ENCODE peak calls at places on chromosome 6, in six cellular contexts. M is mucosa of descending colon, H is HCT116, S is neural progenitor cell, I is choroid plexus epithelial cell, L is IMR-90. R is an unnamed sample.

GRCh38 chr6:74368746-74369145 is 672.7 kb downstream of the CD109 start:
- DNase-seq in M (no peak), H (no peak), L (peak), S (no peak), I (peak), R (no peak)

GRCh38 chr6:40918035-40918651 is 120.9 kb downstream of the UNC5CL start:
- DNase-seq in M (no peak), H (no peak), S (peak), I (no peak), L (no peak), R (no peak)

GRCh38 chr6:130708338-130708737 is 118.9 kb upstream of the SMLR1 start:
- DNase-seq in S (no peak), H (no peak), M (peak), I (peak), L (peak), R (peak)

GRCh38 chr6:52881662-52881995 is 27.9 kb downstream of the GSTA3 start:
- DNase-seq in H (no peak), S (no peak), M (no peak), L (no peak), I (no peak), R (no peak)

GRCh38 chr6:108027054-108027453 is 47.5 kb downstream of the OSTM1 start:
- DNase-seq in M (no peak), S (no peak), H (no peak), L (no peak), I (no peak), R (no peak)

GRCh38 chr6:56709650-56710049 is 67.0 kb upstream of the DST start:
- DNase-seq in M (no peak), L (no peak), I (no peak), H (no peak), S (peak), R (no peak)

GRCh38 chr6:158634695-158635426 is 9.7 kb downstream of the DYNLT1 start:
- DNase-seq in S (no peak), I (no peak), H (no peak), L (no peak), M (no peak), R (no peak)

GRCh38 chr6:82086944-82087343 is 160.6 kb downstream of the IBTK start:
- DNase-seq in S (no peak), M (peak), L (no peak), I (no peak), H (no peak), R (no peak)

GRCh38 chr6:138107078-138107751 is at the start of gene PERP:
- DNase-seq in I (peak), H (peak), M (peak), L (peak), S (peak), R (peak)

GRCh38 chr6:169185011-169185521 is 68.6 kb downstream of the THBS2 start:
- DNase-seq in S (no peak), H (no peak), I (no peak), M (no peak), L (no peak), R (no peak)

GRCh38 chr6:38720295-38720694 is 5.2 kb downstream of the DNAH8 start:
- DNase-seq in M (no peak), H (peak), I (peak), S (peak), L (peak), R (peak)

GRCh38 chr6:324729-325125 is 32.4 kb downstream of the DUSP22 start:
- DNase-seq in M (no peak), L (no peak), H (no peak), I (no peak), S (peak), R (no peak)

GRCh38 chr6:146470091-146470770 is 73.4 kb upstream of the RAB32 start:
- DNase-seq in L (no peak), M (no peak), S (no peak), H (no peak), I (no peak), R (no peak)

GRCh38 chr6:109521100-109521499 is 38.1 kb upstream of the ZBTB24 start:
- DNase-seq in L (no peak), H (no peak), I (no peak), S (no peak), M (no peak), R (no peak)

GRCh38 chr6:117502580-117502979 is 20.1 kb downstream of the DCBLD1 start:
- DNase-seq in M (no peak), S (no peak), H (no peak), I (peak), L (peak), R (no peak)

GRCh38 chr6:41199427-41200246 is 1.3 kb downstream of the TREML2 start:
- DNase-seq in I (no peak), H (no peak), M (no peak), S (no peak), L (no peak), R (no peak)

DNA sequence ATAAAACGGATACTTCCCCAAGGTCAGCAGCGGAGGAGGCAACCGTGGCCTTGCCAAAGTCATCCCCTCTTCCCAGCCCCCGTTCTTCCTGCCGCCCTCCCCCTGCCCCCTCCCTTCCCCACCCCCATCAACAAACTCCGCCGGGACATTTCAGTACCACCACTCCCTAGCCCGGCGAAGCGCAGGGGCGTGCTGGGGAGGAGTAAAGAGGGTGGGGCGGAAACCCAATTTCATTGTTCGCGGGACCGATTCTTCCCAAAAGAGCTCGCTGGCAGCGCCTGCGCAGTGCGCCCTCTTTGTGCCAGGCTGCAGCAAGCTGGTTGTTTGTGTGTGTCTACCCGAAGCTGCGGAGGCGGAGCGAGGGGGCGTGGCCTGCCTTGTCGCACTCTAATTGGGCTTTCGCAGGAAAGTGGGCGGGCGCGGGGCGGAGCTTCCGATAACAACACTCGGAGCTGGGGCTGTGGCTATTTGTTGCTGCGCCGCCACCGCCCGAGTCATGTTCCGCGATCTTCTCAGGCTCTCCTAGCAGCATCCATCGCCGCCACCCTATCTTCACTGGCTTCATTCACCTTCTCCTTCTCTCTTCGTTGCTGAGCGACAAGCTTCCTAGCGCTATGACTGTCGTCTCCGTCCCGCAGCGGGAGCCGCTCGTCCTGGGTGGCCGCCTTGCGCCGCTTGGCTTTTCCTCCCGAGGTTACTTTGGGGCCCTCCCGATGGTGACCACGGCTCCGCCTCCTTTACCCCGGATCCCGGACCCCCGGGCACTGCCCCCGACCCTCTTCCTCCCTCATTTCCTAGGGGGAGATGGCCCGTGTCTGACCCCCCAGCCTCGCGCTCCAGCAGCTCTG is at the start of gene PNRC1:
- DNase-seq in S (peak), I (peak), M (peak), L (peak), H (peak), R (peak)
- TF ChIP-seq CTCF in S (no peak), I (no peak), M (no peak), L (no peak), H (no peak), R (no peak)

GRCh38 chr6:143940011-143940597 is 68.0 kb downstream of the PLAGL1 start:
- DNase-seq in I (peak), H (peak), L (peak), S (peak), M (peak), R (peak)

GRCh38 chr6:143936347-143936746 is 71.7 kb downstream of the PLAGL1 start:
- DNase-seq in S (no peak), H (no peak), I (no peak), M (no peak), L (no peak), R (no peak)

GRCh38 chr6:143936986-143937765 is 70.9 kb downstream of the PLAGL1 start:
- DNase-seq in S (no peak), H (no peak), M (no peak), I (no peak), L (no peak), R (no peak)

GRCh38 chr6:143939364-143939763 is 68.7 kb downstream of the PLAGL1 start:
- DNase-seq in M (no peak), H (no peak), I (no peak), S (peak), L (no peak), R (no peak)

DNA sequence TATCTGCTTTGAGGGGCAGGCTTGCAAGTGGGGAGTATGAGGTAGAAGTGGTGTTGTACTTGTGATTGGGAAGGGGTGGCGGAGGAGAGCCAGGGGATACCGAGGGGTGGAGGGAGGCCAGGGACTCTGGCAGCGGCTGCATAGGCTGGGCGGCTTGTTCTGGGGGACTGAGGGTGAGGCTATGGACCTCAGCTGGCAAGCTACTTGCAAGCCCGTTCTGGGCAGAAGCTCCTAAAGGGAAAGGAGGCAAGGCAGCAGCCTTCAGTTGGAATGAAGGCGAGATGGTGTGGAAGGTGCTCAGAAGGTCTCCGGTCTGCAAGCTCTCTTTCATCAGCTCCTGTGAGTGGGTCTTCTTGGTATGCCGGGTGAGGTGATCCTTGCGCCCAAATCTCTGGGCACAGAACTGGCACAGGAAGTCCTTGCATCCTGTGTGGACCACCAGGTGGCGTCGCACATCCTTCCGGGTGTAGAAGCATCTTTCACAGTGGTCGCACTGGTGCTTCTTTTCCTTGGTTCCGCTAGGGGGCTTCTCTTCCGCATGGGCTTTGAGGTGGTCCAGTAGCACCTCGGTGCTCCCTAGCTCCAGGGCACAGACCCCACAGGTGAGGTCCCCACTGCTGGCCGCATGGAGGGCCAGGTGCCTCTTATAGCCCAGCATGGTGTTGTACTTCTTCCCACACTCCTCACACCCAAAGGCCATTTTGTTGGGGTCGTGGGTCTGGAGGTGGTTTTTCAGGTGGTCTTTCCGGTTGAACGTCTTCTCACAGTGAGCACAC is 66.0 kb downstream of the PLAGL1 start:
- DNase-seq in I (peak), H (peak), L (peak), M (peak), S (peak), R (peak)
- H3K4me3 ChIP-seq in I (no peak), H (no peak), L (no peak), M (no peak), S (no peak), R (no peak)

GRCh38 chr6:34236423-34237315 is at the start of gene HMGA1:
- DNase-seq in M (peak), I (peak), S (peak), H (no peak), L (peak), R (peak)

GRCh38 chr6:34233867-34234266 is 2.8 kb upstream of the HMGA1 start:
- DNase-seq in H (no peak), I (no peak), L (no peak), M (no peak), S (no peak), R (no peak)

GRCh38 chr6:34234667-34235604 is 1.7 kb upstream of the HMGA1 start:
- DNase-seq in S (peak), I (no peak), H (no peak), M (peak), L (no peak), R (no peak)

GRCh38 chr6:34237316-34237721 is 646 bp downstream of the HMGA1 start:
- DNase-seq in I (no peak), M (peak), L (no peak), S (peak), H (no peak), R (no peak)

DNA sequence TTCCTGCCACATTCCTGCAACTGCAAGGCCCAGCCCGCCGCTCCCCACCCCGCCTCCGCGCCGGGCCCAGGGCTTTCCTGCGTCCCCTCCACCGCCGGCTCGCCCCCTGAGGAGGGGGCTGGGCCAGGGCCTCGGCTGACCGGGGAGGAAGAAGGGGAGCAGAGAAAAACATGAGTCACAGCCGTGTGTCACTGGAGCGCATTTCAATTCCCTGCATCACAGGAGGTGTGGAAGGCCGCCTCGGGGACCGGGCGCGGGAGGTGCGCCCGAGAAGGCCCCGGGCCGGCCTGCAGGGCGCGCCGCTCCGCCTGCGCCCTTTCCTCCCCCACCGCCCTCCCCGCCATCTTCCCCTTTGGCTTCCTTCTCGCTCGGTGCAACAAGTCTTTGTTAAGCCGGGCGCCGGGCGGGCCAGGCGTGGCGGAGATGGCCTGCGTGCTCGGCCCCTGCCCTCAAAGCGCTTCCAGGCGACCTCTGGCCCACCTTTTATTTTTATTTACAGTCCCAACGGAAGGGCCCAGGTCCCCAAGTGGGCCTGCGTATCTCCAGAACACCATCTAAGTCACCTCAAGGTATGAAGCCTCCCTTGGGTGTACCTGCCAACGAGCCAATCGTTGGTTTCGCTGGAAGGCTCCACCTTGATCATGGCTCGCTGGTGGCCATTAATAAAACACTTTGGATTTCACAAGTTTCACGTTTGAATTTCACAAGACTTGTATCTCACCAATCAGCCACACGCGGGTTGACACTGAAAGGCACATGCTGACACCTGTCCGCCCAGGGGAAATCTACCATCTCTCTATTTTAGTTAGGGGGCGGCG is 859 bp upstream of the HMGA1 start:
- DNase-seq in L (peak), I (peak), H (no peak), S (peak), M (peak), R (peak)
- TF ChIP-seq CTCF in L (peak), I (peak), H (peak), S (peak), M (no peak), R (peak)

GRCh38 chr6:90425161-90425641 is 128.6 kb upstream of the BACH2 start:
- DNase-seq in H (no peak), S (no peak), M (no peak), I (no peak), L (no peak), R (no peak)

GRCh38 chr6:90424580-90424979 is 127.9 kb upstream of the BACH2 start:
- DNase-seq in S (no peak), M (no peak), H (no peak), I (no peak), L (no peak), R (no peak)

GRCh38 chr6:90417385-90417784 is 120.7 kb upstream of the BACH2 start:
- DNase-seq in L (no peak), I (no peak), M (no peak), H (no peak), S (no peak), R (no peak)

GRCh38 chr6:90420495-90420894 is 123.9 kb upstream of the BACH2 start:
- DNase-seq in S (no peak), I (peak), L (no peak), M (no peak), H (no peak), R (no peak)

GRCh38 chr6:90421656-90422055 is 125.0 kb upstream of the BACH2 start:
- DNase-seq in M (no peak), I (no peak), L (no peak), H (no peak), S (no peak), R (no peak)
- H3K4me3 ChIP-seq in M (no peak), I (no peak), L (no peak), H (no peak), S (no peak), R (no peak)

GRCh38 chr6:37648465-37649330 is 49.0 kb downstream of the MDGA1 start:
- DNase-seq in S (peak), M (peak), H (peak), I (no peak), L (no peak), R (no peak)

GRCh38 chr6:37651991-37652390 is 45.7 kb downstream of the MDGA1 start:
- DNase-seq in I (no peak), H (no peak), M (no peak), L (no peak), S (no peak), R (no peak)

GRCh38 chr6:37646986-37647764 is 50.5 kb downstream of the MDGA1 start:
- DNase-seq in H (no peak), M (no peak), L (no peak), I (no peak), S (no peak), R (no peak)

GRCh38 chr6:37647765-37648085 is 50.0 kb downstream of the MDGA1 start:
- DNase-seq in I (no peak), H (no peak), L (no peak), S (no peak), M (no peak), R (no peak)

DNA sequence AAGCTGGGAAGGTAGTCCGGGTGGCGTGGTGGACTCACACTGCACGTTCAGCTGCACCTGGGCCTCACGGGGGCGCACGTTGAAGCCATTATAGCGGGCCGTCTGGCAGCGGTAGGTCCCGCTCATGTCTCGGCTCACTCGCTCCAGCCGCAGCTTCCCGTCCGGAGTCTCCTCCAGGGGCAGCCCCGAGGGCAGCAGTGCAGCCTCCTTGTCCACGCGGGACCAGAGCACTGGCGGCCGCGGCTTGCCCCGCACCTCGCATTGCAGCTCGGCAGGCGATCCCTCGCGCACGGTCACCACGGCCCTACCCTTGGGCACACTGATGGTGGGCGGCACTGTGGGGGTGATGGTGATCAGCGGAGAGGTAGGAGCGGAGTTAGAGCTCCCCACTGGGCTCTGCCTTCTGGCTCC is 47.6 kb downstream of the MDGA1 start:
- DNase-seq in I (no peak), M (peak), S (peak), H (no peak), L (no peak), R (no peak)
- TF ChIP-seq CTCF in I (no peak), M (no peak), S (peak), H (no peak), L (no peak), R (peak)

GRCh38 chr6:90120327-90120726 is 176.3 kb downstream of the BACH2 start:
- DNase-seq in I (no peak), L (no peak), H (no peak), S (no peak), M (no peak), R (no peak)

GRCh38 chr6:90124904-90125510 is 171.6 kb downstream of the BACH2 start:
- DNase-seq in S (no peak), L (peak), I (no peak), M (no peak), H (no peak), R (no peak)

GRCh38 chr6:90119618-90120017 is 177.0 kb downstream of the BACH2 start:
- DNase-seq in H (no peak), I (no peak), M (no peak), L (no peak), S (no peak), R (no peak)

GRCh38 chr6:90123796-90124195 is 172.8 kb downstream of the BACH2 start:
- DNase-seq in H (no peak), L (peak), S (no peak), I (no peak), M (no peak), R (no peak)

DNA sequence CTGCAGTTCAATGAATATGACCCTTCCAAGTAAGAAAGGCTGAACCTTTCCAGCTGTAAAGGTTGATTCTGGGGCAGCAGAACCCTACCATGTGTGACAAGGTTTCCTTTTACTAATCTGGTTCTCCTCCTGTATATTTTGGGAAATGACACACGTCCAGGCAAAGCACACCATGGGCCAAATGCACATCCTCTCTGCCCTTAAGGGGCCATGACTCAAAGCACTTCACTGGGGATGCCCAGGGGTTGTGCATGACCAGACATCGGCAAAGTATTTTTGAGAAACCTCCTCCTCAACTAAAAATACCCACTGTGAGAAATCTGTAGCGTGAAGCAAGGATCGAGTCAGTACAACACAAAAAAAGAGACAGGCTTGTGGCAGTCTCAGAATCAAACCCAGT is 174.7 kb downstream of the BACH2 start:
- DNase-seq in H (no peak), I (no peak), M (no peak), S (no peak), L (peak), R (no peak)
- H3K4me3 ChIP-seq in H (no peak), I (no peak), M (no peak), S (no peak), L (no peak), R (no peak)